ENCODE peak calls at places on chromosomes 6 and 20, in eight cellular contexts. W is Calu3, H is cardiac muscle cell, X is activated B cell treated with CpG ODN at 0.5 μM for 24 hours, T is Daoy, U is T-helper 17 cell, D is DMS 273 treated with DMSO at 0.1 percent for 48 hours, S is left ventricle myocardium inferior. I is an unnamed sample.

GRCh38 chr6:144064402-144064830 is 31.0 kb downstream of the SF3B5 start:
- DNase-seq in W (peak), H (peak), X (peak), T (peak), U (peak), D (no peak), S (peak), I (no peak)

GRCh38 chr20:11917663-11918062 is at the start of gene BTBD3:
- DNase-seq in W (no peak), H (peak), X (no peak), T (no peak), U (no peak), D (no peak), S (peak), I (no peak)

GRCh38 chr6:48691420-48691819 is 580.4 kb upstream of the PTCHD4 start:
- DNase-seq in W (no peak), H (no peak), X (no peak), T (no peak), U (no peak), D (no peak), S (no peak), I (no peak)

GRCh38 chr6:143581835-143582480 is 70.4 kb upstream of the FUCA2 start:
- DNase-seq in W (no peak), H (no peak), X (no peak), T (no peak), U (no peak), D (no peak), S (no peak), I (no peak)

GRCh38 chr6:47023543-47023942 is 18.6 kb downstream of the ADGRF1 start:
- DNase-seq in W (no peak), H (no peak), X (no peak), T (no peak), U (no peak), D (no peak), S (no peak), I (no peak)

GRCh38 chr20:55160996-55161395 is 685.6 kb downstream of the DOK5 start:
- DNase-seq in W (no peak), H (no peak), X (no peak), T (peak), U (no peak), D (no peak), S (no peak), I (no peak)

GRCh38 chr20:58868795-58869194 is 16.3 kb downstream of the GNAS start:
- DNase-seq in W (no peak), H (no peak), X (no peak), T (no peak), U (no peak), D (no peak), S (no peak), I (peak)

GRCh38 chr6:30684386-30685156 is 1.9 kb downstream of the PPP1R18 start:
- DNase-seq in W (no peak), H (no peak), X (no peak), T (peak), U (peak), D (no peak), S (peak), I (no peak)

GRCh38 chr6:69366831-69367230 is 430.0 kb downstream of the LMBRD1 start:
- DNase-seq in W (no peak), H (no peak), X (no peak), T (no peak), U (no peak), D (no peak), S (no peak), I (no peak)

GRCh38 chr6:25006565-25007001 is 70.8 kb upstream of the RIPOR2 start:
- DNase-seq in W (peak), H (no peak), X (no peak), T (no peak), U (no peak), D (no peak), S (peak), I (no peak)

GRCh38 chr20:57103146-57103800 is 163.2 kb downstream of the BMP7 start:
- DNase-seq in W (no peak), H (no peak), X (no peak), T (no peak), U (no peak), D (no peak), S (no peak), I (no peak)

GRCh38 chr6:3561745-3562144 is 104.9 kb upstream of the SLC22A23 start:
- DNase-seq in W (no peak), H (peak), X (no peak), T (no peak), U (no peak), D (no peak), S (no peak), I (no peak)

GRCh38 chr6:3500262-3501001 is 43.6 kb upstream of the SLC22A23 start:
- DNase-seq in W (no peak), H (no peak), X (no peak), T (peak), U (no peak), D (no peak), S (no peak), I (no peak)

GRCh38 chr6:84193140-84193708 is 34.2 kb downstream of the CEP162 start:
- DNase-seq in W (no peak), H (no peak), X (no peak), T (peak), U (no peak), D (no peak), S (no peak), I (no peak)

GRCh38 chr6:26468829-26469228 is 11.1 kb downstream of the BTN2A1 start:
- DNase-seq in W (no peak), H (no peak), X (no peak), T (no peak), U (no peak), D (no peak), S (no peak), I (no peak)

GRCh38 chr6:152380351-152380767 is 256.8 kb downstream of the SYNE1 start:
- DNase-seq in W (no peak), H (peak), X (no peak), T (peak), U (no peak), D (no peak), S (no peak), I (no peak)